ENCODE peak calls at places on chromosomes 4 and X, in four cellular contexts. S, K, B and Z are unnamed samples.

GRCh38 chrX:12984629-12985303 is 9.9 kb downstream of the TMSB4X start:
- DNase-seq in S (peak; percentile 26), B (peak; percentile 70), K (no peak), Z (peak; percentile 46)

GRCh38 chrX:38304010-38304409 is 23.3 kb downstream of the RPGR start:
- DNase-seq in S (no peak), K (no peak), B (no peak), Z (no peak)

GRCh38 chr4:94649381-94650128 is 108.2 kb upstream of the BMPR1B start:
- DNase-seq in S (no peak), B (no peak), K (no peak), Z (no peak)

GRCh38 chr4:108313546-108314339 is 145.0 kb upstream of the LEF1 start:
- DNase-seq in K (no peak), S (no peak), B (no peak), Z (no peak)

GRCh38 chr4:16222957-16223527 is 3.2 kb downstream of the TAPT1 start:
- DNase-seq in B (no peak), S (no peak), K (no peak), Z (no peak)

GRCh38 chrX:338836-339400 is 20.3 kb upstream of the GTPBP6 start:
- DNase-seq in K (no peak), S (no peak), B (no peak), Z (no peak)

GRCh38 chr4:6331018-6331417 is 61.4 kb downstream of the WFS1 start:
- DNase-seq in B (no peak), K (no peak), S (no peak), Z (no peak)

GRCh38 chr4:89868999-89869589 is 25.6 kb upstream of the MMRN1 start:
- DNase-seq in B (no peak), S (no peak), K (no peak), Z (no peak)

GRCh38 chr4:168612435-168613139 is 115.7 kb downstream of the PALLD start:
- DNase-seq in S (no peak), B (no peak), K (no peak), Z (no peak)

GRCh38 chr4:77917075-77917474 is 54.4 kb downstream of the MRPL1 start:
- DNase-seq in S (no peak), K (no peak), B (no peak), Z (no peak)

GRCh38 chrX:41110801-41111625 is 25.8 kb downstream of the USP9X start:
- DNase-seq in K (no peak), B (no peak), S (no peak), Z (no peak)

GRCh38 chr4:74133786-74134499 is 24.0 kb upstream of the MTHFD2L start:
- DNase-seq in B (no peak), K (peak; percentile 46), S (peak; percentile 14), Z (peak; percentile 17)

GRCh38 chr4:70651864-70652506 is 14.3 kb downstream of the JCHAIN start:
- DNase-seq in S (no peak), K (no peak), B (peak; percentile 37), Z (no peak)

GRCh38 chr4:102815981-102816380 is 11.4 kb downstream of the UBE2D3 start:
- DNase-seq in K (no peak), S (no peak), B (no peak), Z (no peak)

GRCh38 chrX:130174937-130175336 is 3.2 kb downstream of the RAB33A start:
- DNase-seq in B (no peak), S (no peak), K (no peak), Z (no peak)

GRCh38 chr4:157389751-157390150 is 169.2 kb downstream of the GRIA2 start:
- DNase-seq in B (no peak), K (no peak), S (no peak), Z (no peak)

GRCh38 chr4:4726051-4726450 is 133.4 kb upstream of the MSX1 start:
- DNase-seq in S (no peak), B (no peak), K (peak; percentile 40), Z (no peak)

GRCh38 chr4:74823194-74823593 is 28.9 kb upstream of the BTC start:
- DNase-seq in S (no peak), K (no peak), B (no peak), Z (no peak)

GRCh38 chr4:22115262-22115661 is 166.7 kb upstream of the KCNIP4 start:
- DNase-seq in K (no peak), S (no peak), B (no peak), Z (no peak)

GRCh38 chrX:77446029-77446585 is 1.1 kb upstream of the FGF16 start:
- DNase-seq in B (no peak), K (peak; percentile 40), S (no peak), Z (no peak)

GRCh38 chrX:334971-335757 is 16.6 kb upstream of the GTPBP6 start:
- DNase-seq in K (no peak), S (no peak), B (no peak), Z (no peak)

GRCh38 chrX:66074920-66075879 is 35.3 kb upstream of the VSIG4 start:
- DNase-seq in B (peak; percentile 7), K (no peak), S (peak; percentile 15), Z (no peak)

GRCh38 chr4:183563874-183564273 is 59.0 kb downstream of the ING2 start:
- DNase-seq in K (no peak), S (no peak), B (no peak), Z (no peak)

GRCh38 chr4:174490356-174490969 is 31.8 kb downstream of the HPGD start:
- DNase-seq in K (no peak), S (no peak), B (no peak), Z (no peak)

GRCh38 chr4:142155347-142155746 is 519.0 kb downstream of the IL15 start:
- DNase-seq in B (no peak), K (no peak), S (no peak), Z (no peak)

GRCh38 chrX:136954930-136955329 is 74.4 kb upstream of the RBMX start:
- DNase-seq in B (no peak), K (no peak), S (no peak), Z (no peak)

GRCh38 chr4:120685756-120686278 is 236.7 kb downstream of the PRDM5 start:
- DNase-seq in B (no peak), S (no peak), K (no peak), Z (no peak)

GRCh38 chr4:13445841-13446790 is 38.0 kb downstream of the RAB28 start:
- DNase-seq in K (peak; percentile 76), S (no peak), B (no peak), Z (no peak)

GRCh38 chr4:1364217-1364616 is 17.2 kb downstream of the UVSSA start:
- DNase-seq in S (no peak), K (no peak), B (no peak), Z (no peak)

GRCh38 chrX:132426695-132427281 is 62.0 kb downstream of the MBNL3 start:
- DNase-seq in B (no peak), S (no peak), K (no peak), Z (no peak)

GRCh38 chr4:48369248-48369647 is 27.9 kb downstream of the SLAIN2 start:
- DNase-seq in K (no peak), B (no peak), S (no peak), Z (no peak)

GRCh38 chr4:13484749-13485345 is 707 bp upstream of the RAB28 start:
- DNase-seq in B (no peak), K (no peak), S (no peak), Z (no peak)

GRCh38 chr4:10697071-10697470 is 12.5 kb upstream of the CLNK start:
- DNase-seq in S (no peak), K (no peak), B (no peak), Z (no peak)

GRCh38 chr4:37383579-37384229 is 139.2 kb downstream of the NWD2 start:
- DNase-seq in B (no peak), S (no peak), K (peak; percentile 39), Z (no peak)

GRCh38 chr4:73311428-73311827 is 52.8 kb upstream of the ANKRD17 start:
- DNase-seq in B (no peak), S (no peak), K (no peak), Z (no peak)

GRCh38 chr4:147927377-147928137 is 195.7 kb downstream of the ARHGAP10 start:
- DNase-seq in K (no peak), S (no peak), B (no peak), Z (no peak)

GRCh38 chr4:15677507-15677988 is 4.1 kb upstream of the FAM200B start:
- DNase-seq in K (no peak), B (no peak), S (no peak), Z (no peak)

GRCh38 chrX:154805696-154806091 is 409 bp upstream of the MPP1 start:
- DNase-seq in K (no peak), S (no peak), B (no peak), Z (no peak)

GRCh38 chr4:184348311-184349233 is 125.8 kb downstream of the IRF2 start:
- DNase-seq in K (no peak), B (no peak), S (no peak), Z (no peak)